ENCODE peak calls at places on chromosomes 7 and 10, in five cellular contexts. M is K562, F is left lung, K is psoas muscle, V is heart left ventricle. B is an unnamed sample. For H3K4me1, the result is how much of the 10 kb centered on the place peaks cover.

GRCh38 chr10:117631276-117632151 is 89.0 kb downstream of the EMX2 start:
- DNase-seq in M (no peak), F (no peak), K (peak), V (peak), B (no peak)

GRCh38 chr10:36373424-36374096 is 731.5 kb upstream of the FZD8 start:
- DNase-seq in M (no peak), F (no peak), K (no peak), V (no peak), B (no peak)

GRCh38 chr10:101778781-101779543 is 3.0 kb upstream of the FGF8 start:
- DNase-seq in M (peak), F (no peak), K (no peak), V (no peak), B (peak)

GRCh38 chr7:155169081-155169480 is 99.0 kb downstream of the HTR5A start:
- DNase-seq in M (no peak), F (no peak), K (no peak), V (no peak), B (no peak)

GRCh38 chr7:157446322-157446721 is 109.5 kb downstream of the DNAJB6 start:
- DNase-seq in M (no peak), F (no peak), K (no peak), V (no peak), B (peak)

GRCh38 chr10:29715296-29715695 is 80.5 kb upstream of the SVIL start:
- DNase-seq in M (no peak), F (no peak), K (no peak), V (no peak), B (no peak)

GRCh38 chr10:62690703-62691102 is 113.8 kb upstream of the ADO start:
- DNase-seq in M (peak), F (no peak), K (no peak), V (no peak), B (no peak)

GRCh38 chr7:47938574-47939165 is 9.6 kb downstream of the PKD1L1 start:
- DNase-seq in M (no peak), F (no peak), K (no peak), V (no peak), B (no peak)

GRCh38 chr7:131501930-131502685 is 54.3 kb downstream of the PODXL start:
- DNase-seq in M (no peak), F (no peak), K (no peak), V (no peak), B (no peak)

GRCh38 chr10:97571622-97572021 is 957 bp upstream of the ANKRD2 start:
- DNase-seq in M (no peak), F (peak), K (peak), V (no peak), B (no peak)

GRCh38 chr7:152336754-152337368 is 98.9 kb downstream of the KMT2C start:
- DNase-seq in M (no peak), F (no peak), K (no peak), V (no peak), B (no peak)

GRCh38 chr10:68900427-68901105 is 549 bp upstream of the DDX50 start:
- DNase-seq in M (no peak), F (no peak), K (peak), V (peak), B (peak)

GRCh38 chr10:68897336-68897741 is 3.8 kb upstream of the DDX50 start:
- DNase-seq in M (peak), F (no peak), K (no peak), V (no peak), B (no peak)

GRCh38 chr10:68899186-68899745 is 1.8 kb upstream of the DDX50 start:
- DNase-seq in M (no peak), F (no peak), K (no peak), V (no peak), B (no peak)

GRCh38 chr10:68901106-68901927 is at the start of gene DDX50:
- DNase-seq in M (peak), F (peak), K (peak), V (peak), B (peak)

DNA sequence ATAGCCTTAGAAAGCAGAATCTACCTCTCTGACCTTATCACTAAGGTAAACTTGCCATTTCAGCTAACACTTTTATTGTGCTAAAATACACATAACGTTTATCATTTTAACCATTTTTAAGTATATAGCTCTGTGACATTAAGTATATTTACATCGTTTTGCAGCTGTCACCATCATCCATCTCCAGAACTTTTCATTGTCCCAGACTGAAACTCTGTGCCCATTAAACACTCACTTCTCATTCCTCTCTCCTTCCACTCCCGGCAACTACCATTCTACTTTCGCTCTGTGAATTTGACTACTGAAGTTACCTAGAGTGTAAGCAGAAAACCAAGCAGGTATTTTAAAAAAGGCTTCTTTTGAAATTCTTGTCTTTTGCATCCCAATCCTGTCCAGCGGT is 1.3 kb downstream of the DDX50 start:
- DNase-seq in M (no peak), F (no peak), K (no peak), V (no peak), B (no peak)
- H3K27ac ChIP-seq in M (peak), F (no peak), K (peak), V (no peak), B (no peak)

DNA sequence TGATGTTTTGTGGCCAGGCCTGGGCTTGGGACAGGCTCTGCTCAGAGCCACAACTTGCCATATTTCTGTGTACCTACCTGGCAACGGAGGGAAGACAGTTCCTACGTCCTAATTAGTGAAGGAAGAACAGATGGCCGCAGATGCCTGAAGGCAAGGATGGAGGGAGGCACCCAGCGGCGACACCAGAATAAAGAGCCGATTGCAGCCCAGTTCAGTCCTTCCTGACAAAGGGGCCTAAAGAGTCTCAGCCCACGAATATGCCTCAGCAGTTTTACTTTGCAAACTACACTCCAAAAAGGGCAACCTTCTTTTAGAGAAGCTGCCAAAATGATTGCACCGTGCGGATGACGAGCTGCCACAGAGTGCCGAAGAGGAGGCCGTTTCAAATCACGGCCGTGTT is 585.8 kb downstream of the GLRX3 start:
- DNase-seq in M (no peak), F (no peak), K (no peak), V (no peak), B (no peak)
- H3K4me3 ChIP-seq in M (no peak), F (no peak), K (no peak), V (no peak), B (no peak)

DNA sequence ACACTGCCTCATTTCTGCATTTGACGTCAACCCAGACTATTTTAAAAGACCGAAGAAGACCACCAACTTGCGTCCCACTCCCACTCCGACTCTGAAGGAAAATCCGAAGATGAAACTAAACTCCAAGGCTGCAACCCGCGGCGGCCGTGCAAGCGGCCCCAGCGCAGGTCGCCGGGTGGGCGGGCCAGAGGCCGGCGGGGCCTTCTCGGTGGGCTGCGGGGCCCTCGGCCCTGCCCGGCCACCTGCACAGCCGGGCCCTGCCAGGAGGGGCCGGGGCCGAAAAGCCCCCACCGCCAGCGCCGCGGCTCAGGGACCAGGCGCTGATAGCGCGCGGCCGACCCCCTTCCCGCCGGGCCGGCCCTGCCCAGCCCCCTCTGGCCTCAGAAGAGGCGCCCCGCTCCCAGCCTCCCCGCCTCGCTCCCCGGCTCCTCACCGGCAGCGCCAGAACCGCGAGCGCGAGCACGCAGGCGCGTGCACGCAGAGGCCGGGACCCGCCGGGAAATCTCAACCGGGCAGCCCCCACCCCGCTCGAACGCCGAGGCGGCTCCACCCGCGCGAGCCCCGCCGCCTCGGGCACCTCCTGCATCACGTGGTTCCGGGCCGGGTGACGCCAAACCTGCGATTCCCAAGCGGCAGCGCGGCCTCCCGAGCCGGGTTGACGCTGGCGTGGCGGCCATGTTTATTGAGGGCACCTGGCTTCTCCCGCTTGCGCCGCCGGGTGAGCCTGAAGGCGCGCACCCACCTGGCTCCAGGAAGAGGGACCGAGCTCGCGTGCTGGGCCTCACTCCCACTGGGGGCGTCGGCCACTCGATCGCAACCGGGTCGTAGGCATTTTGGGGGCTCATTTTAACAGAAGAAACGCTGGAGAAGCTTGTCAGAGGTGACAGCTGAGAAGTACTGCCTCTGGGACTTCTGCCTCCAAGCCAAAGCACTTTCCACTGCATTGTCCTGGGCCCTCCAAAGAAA is at the start of gene C7orf25:
- DNase-seq in M (peak), F (peak), K (peak), V (peak), B (peak)
- H3K4me1 ChIP-seq in M (under half), F (half or more), K (under half), V (under half), B (half or more)

DNA sequence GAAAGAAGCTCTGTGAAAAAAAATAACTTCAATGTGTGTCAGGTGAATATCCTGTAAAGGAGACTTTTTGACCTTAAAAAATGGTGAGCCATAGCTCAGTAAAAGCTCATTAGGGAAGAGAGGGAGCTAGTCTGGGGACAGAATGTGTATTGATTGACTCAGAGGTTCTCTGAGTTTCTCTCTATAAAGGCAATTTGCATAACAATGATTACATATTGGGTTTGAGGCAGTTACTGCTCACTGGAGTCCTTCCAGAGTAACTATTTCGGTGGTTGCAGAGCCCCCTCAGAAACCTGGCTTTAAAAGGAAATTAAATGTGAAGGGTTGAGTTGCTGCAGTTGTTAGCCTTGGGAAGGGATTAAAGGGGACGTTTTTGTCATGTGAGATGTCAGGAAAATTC is 181.6 kb downstream of the GALNT17 start:
- DNase-seq in M (no peak), F (no peak), K (no peak), V (no peak), B (no peak)
- H3K27ac ChIP-seq in M (no peak), F (no peak), K (no peak), V (peak), B (no peak)

DNA sequence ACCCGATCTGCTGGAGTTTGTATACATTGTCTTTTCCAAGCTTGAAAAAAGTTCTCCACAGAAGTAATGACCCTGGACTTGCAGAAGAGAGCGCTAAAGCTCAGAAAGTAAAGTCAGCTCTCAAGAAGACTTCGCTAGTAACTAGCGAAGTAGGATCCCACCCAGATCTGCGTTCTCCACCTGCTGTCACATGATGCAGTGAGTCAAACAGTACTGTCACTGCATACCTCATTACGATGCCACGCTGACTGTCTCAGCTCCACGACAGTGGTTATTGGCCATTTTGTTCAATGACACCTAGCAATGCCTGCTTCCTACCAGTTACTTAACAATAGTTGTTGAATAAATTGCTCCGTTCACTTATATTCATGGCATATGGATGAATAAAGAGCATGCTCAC is 29.7 kb upstream of the SEC61G start:
- DNase-seq in M (no peak), F (no peak), K (peak), V (no peak), B (no peak)
- H3K4me3 ChIP-seq in M (no peak), F (no peak), K (no peak), V (no peak), B (no peak)

B was measured in lower lobe of right lung.